ENCODE peak calls at places on chromosome 3, in four cellular contexts. V is left lung, R is choroid plexus epithelial cell, J is gastrocnemius medialis. S is an unnamed sample.

GRCh38 chr3:61563614-61564404 is 2.4 kb downstream of the PTPRG start:
- DNase-seq in V (peak; percentile 70), R (no peak), J (no peak), S (no peak)

GRCh38 chr3:128482175-128482856 is 10.7 kb downstream of the GATA2 start:
- DNase-seq in V (peak; percentile 38), R (no peak), J (no peak), S (no peak)

GRCh38 chr3:141444586-141445285 is 42.1 kb upstream of the RASA2 start:
- DNase-seq in V (no peak), R (peak; percentile 68), J (no peak), S (no peak)

GRCh38 chr3:183895296-183895695 is 10.6 kb upstream of the PARL start:
- DNase-seq in V (no peak), R (peak; percentile 79), J (no peak), S (no peak)

GRCh38 chr3:53551324-53551723 is 56.9 kb downstream of the CACNA1D start:
- DNase-seq in V (no peak), R (no peak), J (no peak), S (no peak)

GRCh38 chr3:126053513-126053912 is 30.4 kb downstream of the SLC41A3 start:
- DNase-seq in V (no peak), R (peak; percentile 23), J (no peak), S (no peak)

GRCh38 chr3:57694146-57694545 is 1.3 kb upstream of the DENND6A start:
- DNase-seq in V (no peak), R (no peak), J (no peak), S (no peak)

GRCh38 chr3:141485578-141486415 is 1.0 kb upstream of the RASA2 start:
- DNase-seq in V (no peak), R (peak; percentile 61), J (no peak), S (no peak)

DNA sequence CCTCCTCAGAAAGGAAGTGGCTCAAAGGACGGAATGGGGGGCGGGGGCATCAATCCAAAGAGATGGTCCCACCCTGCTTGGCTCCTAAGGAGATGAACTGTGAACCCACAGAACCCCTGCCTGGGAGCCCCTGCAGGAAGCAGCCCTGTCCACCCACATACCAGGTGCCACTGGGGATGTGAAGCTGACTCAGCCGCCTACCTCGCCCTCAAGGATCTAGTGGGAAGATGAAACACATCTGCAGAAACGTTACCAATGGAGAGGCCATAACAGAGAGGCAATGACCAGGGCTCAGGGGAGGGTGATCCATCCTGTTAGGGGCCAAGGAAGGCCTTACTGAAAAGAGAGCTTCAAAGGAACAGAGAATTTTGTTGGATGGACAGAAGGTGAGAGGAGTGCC is 35.1 kb downstream of the EAF1 start:
- DNase-seq in V (no peak), R (no peak), J (no peak), S (no peak)
- TF ChIP-seq CTCF in V (no peak), R (no peak), J (no peak), S (no peak)

GRCh38 chr3:48594431-48595049 is 589 bp downstream of the COL7A1 start:
- DNase-seq in V (peak; percentile 75), R (peak; percentile 26), J (no peak), S (no peak)

GRCh38 chr3:48596676-48597407 is 1.7 kb upstream of the COL7A1 start:
- DNase-seq in V (peak; percentile 66), R (no peak), J (no peak), S (no peak)

GRCh38 chr3:48595526-48596121 is 495 bp upstream of the COL7A1 start:
- DNase-seq in V (peak; percentile 89), R (peak; percentile 91), J (peak; percentile 59), S (no peak)

GRCh38 chr3:48596157-48596556 is 1.0 kb upstream of the COL7A1 start:
- DNase-seq in V (peak; percentile 41), R (no peak), J (no peak), S (no peak)

DNA sequence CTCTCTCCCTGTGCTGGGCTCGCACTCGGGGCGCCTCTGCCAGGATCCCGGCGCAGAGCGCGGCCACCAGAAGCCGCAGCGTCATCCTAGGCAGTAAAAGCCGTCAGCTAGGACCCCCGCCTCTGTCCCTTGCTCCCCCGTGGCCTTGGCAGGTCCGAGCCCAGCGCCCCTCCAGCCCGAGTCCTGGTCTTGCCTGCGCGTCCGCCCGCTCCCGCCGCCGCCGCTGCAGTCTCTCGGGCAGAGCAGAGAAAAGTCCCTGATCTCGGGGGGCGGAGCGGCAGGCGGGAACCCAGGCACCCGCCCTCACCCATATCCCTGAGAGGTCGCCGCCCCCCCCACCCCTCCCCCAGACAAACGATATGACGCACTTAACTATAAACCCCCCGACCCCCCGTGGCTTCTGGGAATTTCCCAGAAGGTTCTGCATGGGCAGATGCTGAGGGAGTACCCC is at the start of gene COL7A1:
- DNase-seq in V (peak; percentile 74), R (no peak), J (no peak), S (no peak)
- H3K4me3 ChIP-seq in V (no peak within 1 kb of the TSS), R (peak within 1 kb of the TSS; percentile 63), J (peak within 1 kb of the TSS; percentile 38), S (no peak within 1 kb of the TSS)

GRCh38 chr3:632571-633170 is 436.1 kb downstream of the CHL1 start:
- DNase-seq in V (no peak), R (peak; percentile 58), J (no peak), S (peak; percentile 37)
- TF ChIP-seq CTCF in V (peak; percentile 61), R (peak; percentile 58), J (peak; percentile 31), S (peak; percentile 80)

DNA sequence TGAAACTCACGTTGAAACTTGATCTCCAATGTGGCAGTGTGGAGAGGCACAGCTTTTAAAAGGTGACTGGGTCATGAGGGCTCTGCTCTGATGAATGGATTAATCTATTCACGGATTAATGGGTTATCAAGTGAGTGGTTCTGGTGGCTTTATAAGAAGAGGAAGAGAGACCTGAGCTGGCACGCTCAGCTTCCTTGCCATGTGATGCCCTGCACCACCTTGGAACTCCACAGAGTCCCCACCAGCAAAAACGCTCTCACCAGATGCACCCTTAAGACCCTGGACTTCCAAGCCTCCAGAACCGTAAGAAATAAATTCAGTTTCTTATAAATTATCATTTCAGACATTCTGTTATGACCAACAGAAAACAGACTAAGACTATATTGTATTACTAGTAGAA is 2.6 kb downstream of the PPP1R2 start:
- DNase-seq in V (no peak), R (no peak), J (no peak), S (no peak)
- H3K4me3 ChIP-seq in V (peak overlapping the region; percentile 87), R (no peak overlapping the region), J (peak overlapping the region; percentile 92), S (peak overlapping the region; percentile 96)